ENCODE peak calls at places on chromosomes 3 and 15, in eight cellular contexts. One of them, this sample, is unnamed. For H3K4me1, the result is how much of the 10 kb centered on the place peaks cover.

GRCh38 chr15:97661796-97662195 is 298.7 kb upstream of the ARRDC4 start:
- DNase-seq in adipocyte: no peak
- DNase-seq in A549: no peak
- DNase-seq in GM12878: no peak
- DNase-seq in Panc1: no peak
- DNase-seq in NT2/D1: no peak
- DNase-seq in ovary: no peak
- DNase-seq in cardiac muscle cell: no peak
- DNase-seq in this sample: no peak

GRCh38 chr3:127538569-127538968 is 52.0 kb downstream of the TPRA1 start:
- DNase-seq in A549: no peak
- DNase-seq in ovary: no peak
- DNase-seq in Panc1: no peak
- DNase-seq in NT2/D1: no peak
- DNase-seq in adipocyte: no peak
- DNase-seq in cardiac muscle cell: no peak
- DNase-seq in GM12878: no peak
- DNase-seq in this sample: no peak

GRCh38 chr3:184366619-184367321 is 5.3 kb downstream of the POLR2H start:
- DNase-seq in cardiac muscle cell: peak
- DNase-seq in ovary: no peak
- DNase-seq in GM12878: no peak
- DNase-seq in A549: no peak
- DNase-seq in adipocyte: peak
- DNase-seq in Panc1: no peak
- DNase-seq in NT2/D1: no peak
- DNase-seq in this sample: no peak

GRCh38 chr3:125480656-125481374 is 39.2 kb downstream of the SNX4 start:
- DNase-seq in A549: no peak
- DNase-seq in adipocyte: peak
- DNase-seq in NT2/D1: no peak
- DNase-seq in GM12878: no peak
- DNase-seq in Panc1: no peak
- DNase-seq in cardiac muscle cell: peak
- DNase-seq in ovary: no peak
- DNase-seq in this sample: no peak

GRCh38 chr3:96966181-96966929 is 152.0 kb downstream of the EPHA6 start:
- DNase-seq in A549: no peak
- DNase-seq in Panc1: no peak
- DNase-seq in ovary: no peak
- DNase-seq in NT2/D1: no peak
- DNase-seq in adipocyte: peak
- DNase-seq in GM12878: no peak
- DNase-seq in cardiac muscle cell: no peak
- DNase-seq in this sample: no peak

GRCh38 chr15:45583731-45584639 is 3.2 kb upstream of the BLOC1S6 start:
- DNase-seq in NT2/D1: no peak
- DNase-seq in GM12878: no peak
- DNase-seq in ovary: no peak
- DNase-seq in cardiac muscle cell: peak
- DNase-seq in adipocyte: no peak
- DNase-seq in Panc1: no peak
- DNase-seq in A549: no peak
- DNase-seq in this sample: no peak

GRCh38 chr3:23809840-23810341 is 4.1 kb downstream of the UBE2E1 start:
- DNase-seq in A549: no peak
- DNase-seq in ovary: no peak
- DNase-seq in GM12878: no peak
- DNase-seq in NT2/D1: no peak
- DNase-seq in adipocyte: no peak
- DNase-seq in Panc1: no peak
- DNase-seq in cardiac muscle cell: no peak
- DNase-seq in this sample: no peak

GRCh38 chr3:24420224-24420623 is 74.4 kb downstream of the THRB start:
- DNase-seq in Panc1: no peak
- DNase-seq in ovary: no peak
- DNase-seq in NT2/D1: no peak
- DNase-seq in A549: no peak
- DNase-seq in adipocyte: no peak
- DNase-seq in cardiac muscle cell: no peak
- DNase-seq in GM12878: no peak
- DNase-seq in this sample: no peak

GRCh38 chr3:13451301-13451673 is 28.8 kb upstream of the HDAC11 start:
- DNase-seq in GM12878: no peak
- DNase-seq in A549: no peak
- DNase-seq in Panc1: no peak
- DNase-seq in NT2/D1: peak
- DNase-seq in adipocyte: no peak
- DNase-seq in cardiac muscle cell: no peak
- DNase-seq in ovary: no peak
- DNase-seq in this sample: no peak

GRCh38 chr15:74013374-74013893 is 18.9 kb downstream of the PML start:
- DNase-seq in Panc1: no peak
- DNase-seq in cardiac muscle cell: no peak
- DNase-seq in adipocyte: no peak
- DNase-seq in A549: no peak
- DNase-seq in GM12878: no peak
- DNase-seq in ovary: no peak
- DNase-seq in NT2/D1: no peak
- DNase-seq in this sample: no peak
- H3K4me1 ChIP-seq in Panc1: under half
- H3K4me1 ChIP-seq in cardiac muscle cell: under half
- H3K4me1 ChIP-seq in adipocyte: half or more
- H3K4me1 ChIP-seq in A549: under half
- H3K4me1 ChIP-seq in GM12878: under half
- H3K4me1 ChIP-seq in ovary: under half
- H3K4me1 ChIP-seq in NT2/D1: under half
- H3K4me1 ChIP-seq in this sample: under half

GRCh38 chr15:66621491-66622467 is 56.0 kb upstream of the LCTL start:
- DNase-seq in NT2/D1: peak
- DNase-seq in Panc1: no peak
- DNase-seq in cardiac muscle cell: peak
- DNase-seq in ovary: peak
- DNase-seq in A549: no peak
- DNase-seq in GM12878: no peak
- DNase-seq in adipocyte: peak
- DNase-seq in this sample: no peak
- H3K4me3 ChIP-seq in NT2/D1: peak
- H3K4me3 ChIP-seq in Panc1: no peak
- H3K4me3 ChIP-seq in cardiac muscle cell: no peak
- H3K4me3 ChIP-seq in ovary: peak
- H3K4me3 ChIP-seq in A549: no peak
- H3K4me3 ChIP-seq in GM12878: no peak
- H3K4me3 ChIP-seq in adipocyte: peak
- H3K4me3 ChIP-seq in this sample: no peak

DNA sequence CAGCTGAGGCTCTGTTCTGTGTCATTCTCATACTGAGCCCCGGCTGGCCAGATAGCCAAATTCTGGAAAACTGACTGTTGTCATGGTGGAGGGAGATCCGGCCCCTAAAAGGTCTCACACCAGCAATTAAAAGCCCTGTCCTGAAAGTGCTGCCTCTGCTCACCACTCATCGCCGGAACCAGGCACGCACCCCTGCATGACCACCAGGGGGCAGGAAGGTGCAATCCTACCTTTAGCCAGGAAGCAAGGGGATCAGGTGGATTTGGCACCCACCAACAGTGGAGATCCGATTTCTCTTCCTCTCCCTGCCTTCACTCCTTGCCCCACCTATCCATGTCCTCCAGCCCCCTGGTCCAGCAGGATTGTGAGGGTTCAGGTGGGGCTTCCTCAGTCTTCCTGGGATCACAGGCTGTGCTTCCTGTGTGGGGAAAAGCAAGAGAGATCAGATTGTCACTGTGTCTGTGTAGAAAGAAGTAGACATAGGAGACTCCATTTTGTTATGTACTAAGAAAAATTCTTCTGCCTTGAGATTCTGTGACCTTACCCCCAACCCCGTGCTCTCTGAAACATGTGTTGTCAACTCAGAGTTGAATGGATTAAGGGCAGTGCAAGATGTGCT is 16.1 kb upstream of the CACNA2D2 start:
- DNase-seq in GM12878: no peak
- DNase-seq in Panc1: peak
- DNase-seq in NT2/D1: peak
- DNase-seq in adipocyte: peak
- DNase-seq in A549: peak
- DNase-seq in cardiac muscle cell: peak
- DNase-seq in ovary: peak
- DNase-seq in this sample: no peak
- H3K4me1 ChIP-seq in GM12878: under half
- H3K4me1 ChIP-seq in Panc1: under half
- H3K4me1 ChIP-seq in NT2/D1: half or more
- H3K4me1 ChIP-seq in adipocyte: under half
- H3K4me1 ChIP-seq in A549: under half
- H3K4me1 ChIP-seq in cardiac muscle cell: under half
- H3K4me1 ChIP-seq in ovary: under half
- H3K4me1 ChIP-seq in this sample: under half

DNA sequence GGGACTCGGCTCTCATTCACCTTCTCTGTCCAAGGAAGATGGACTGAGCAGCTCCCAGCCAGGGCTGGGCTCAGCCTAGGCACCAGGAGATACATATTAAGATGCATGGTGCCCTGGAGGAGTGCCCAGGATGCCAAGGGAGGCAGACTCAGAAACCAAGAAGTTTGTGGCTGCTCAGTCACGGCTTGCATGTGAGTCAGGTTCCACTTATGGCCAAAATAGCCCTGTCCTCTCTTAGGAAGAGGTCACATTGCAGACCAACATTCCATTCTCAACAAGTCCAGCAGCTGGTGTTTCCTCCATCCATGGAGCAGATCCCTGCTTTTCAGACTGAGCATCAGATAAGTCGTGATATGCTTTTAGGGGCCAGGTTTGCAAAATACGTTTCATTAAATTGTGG is 21.8 kb downstream of the CDCP1 start:
- DNase-seq in cardiac muscle cell: peak
- DNase-seq in adipocyte: peak
- DNase-seq in A549: peak
- DNase-seq in ovary: no peak
- DNase-seq in Panc1: peak
- DNase-seq in NT2/D1: no peak
- DNase-seq in GM12878: no peak
- DNase-seq in this sample: peak
- H3K4me3 ChIP-seq in cardiac muscle cell: no peak
- H3K4me3 ChIP-seq in adipocyte: no peak
- H3K4me3 ChIP-seq in A549: no peak
- H3K4me3 ChIP-seq in ovary: no peak
- H3K4me3 ChIP-seq in Panc1: no peak
- H3K4me3 ChIP-seq in NT2/D1: no peak
- H3K4me3 ChIP-seq in GM12878: no peak
- H3K4me3 ChIP-seq in this sample: no peak

DNA sequence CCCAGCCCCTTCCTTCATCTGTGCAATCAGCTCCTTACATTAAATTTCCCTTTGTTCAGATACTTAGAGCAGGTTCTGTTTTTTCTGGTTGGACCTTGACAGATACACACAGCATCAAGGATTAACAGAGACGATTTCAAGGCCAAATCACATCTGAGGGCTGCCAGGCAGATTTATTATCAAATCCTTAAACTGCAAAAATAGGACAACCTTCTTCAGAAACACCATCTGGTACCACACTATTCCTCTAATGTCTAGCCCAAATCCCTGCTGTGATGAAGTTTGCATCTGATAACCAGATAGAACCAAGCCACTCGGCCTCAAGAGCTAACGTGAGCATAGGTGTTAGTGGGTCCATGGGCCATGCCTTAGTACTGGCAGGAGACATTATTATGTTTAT is 250.7 kb upstream of the PROK2 start:
- DNase-seq in adipocyte: no peak
- DNase-seq in GM12878: no peak
- DNase-seq in NT2/D1: no peak
- DNase-seq in A549: no peak
- DNase-seq in ovary: no peak
- DNase-seq in cardiac muscle cell: no peak
- DNase-seq in Panc1: no peak
- DNase-seq in this sample: no peak
- H3K4me1 ChIP-seq in adipocyte: under half
- H3K4me1 ChIP-seq in GM12878: under half
- H3K4me1 ChIP-seq in NT2/D1: under half
- H3K4me1 ChIP-seq in A549: under half
- H3K4me1 ChIP-seq in ovary: under half
- H3K4me1 ChIP-seq in cardiac muscle cell: under half
- H3K4me1 ChIP-seq in Panc1: under half
- H3K4me1 ChIP-seq in this sample: under half

This sample was measured in RWPE2.